ENCODE peak calls at places on chromosomes 6 and 20, in seven cellular contexts. C is IMR-90, P is neuronal stem cell, A is mesenchymal stem cell, N is trophoblast cell, M is mesendoderm, F is H9. Z is an unnamed sample.

GRCh38 chr6:107822154-107823046 is 1.7 kb downstream of the SCML4 start:
- DNase-seq in C (no peak), P (no peak), A (no peak), N (no peak), M (no peak), F (no peak), Z (no peak)

GRCh38 chr6:135219346-135219745 is 38.2 kb downstream of the MYB start:
- DNase-seq in C (no peak), P (no peak), A (no peak), N (no peak), M (no peak), F (no peak), Z (no peak)

GRCh38 chr6:114100421-114100820 is 129.5 kb upstream of the HDAC2 start:
- DNase-seq in C (peak), P (no peak), A (peak), N (no peak), M (peak), F (no peak), Z (no peak)

GRCh38 chr20:63498950-63499332 is at the start of gene EEF1A2:
- DNase-seq in C (no peak), P (no peak), A (no peak), N (peak), M (no peak), F (peak), Z (peak)

GRCh38 chr6:53067799-53068442 is 2.7 kb downstream of the FBXO9 start:
- DNase-seq in C (no peak), P (no peak), A (peak), N (peak), M (no peak), F (no peak), Z (no peak)

GRCh38 chr6:23775127-23775526 is 350.9 kb upstream of the NRSN1 start:
- DNase-seq in C (no peak), P (no peak), A (peak), N (no peak), M (peak), F (no peak), Z (no peak)

GRCh38 chr20:25148982-25149846 is 46.3 kb upstream of the ENTPD6 start:
- DNase-seq in C (no peak), P (no peak), A (no peak), N (peak), M (no peak), F (no peak), Z (no peak)

GRCh38 chr20:1784586-1784985 is 110.6 kb upstream of the SIRPA start:
- DNase-seq in C (no peak), P (no peak), A (no peak), N (no peak), M (no peak), F (no peak), Z (no peak)

GRCh38 chr20:30612344-30612743 is 645.1 kb upstream of the DEFB115 start:
- DNase-seq in C (no peak), P (no peak), A (no peak), N (no peak), M (no peak), F (no peak), Z (no peak)

GRCh38 chr6:125273965-125274364 is 27.8 kb downstream of the HDDC2 start:
- DNase-seq in C (peak), P (no peak), A (no peak), N (peak), M (no peak), F (no peak), Z (no peak)

GRCh38 chr6:45052325-45052724 is 275.8 kb upstream of the RUNX2 start:
- DNase-seq in C (no peak), P (no peak), A (no peak), N (no peak), M (no peak), F (no peak), Z (no peak)

GRCh38 chr6:33738879-33739278 is 7.8 kb downstream of the IP6K3 start:
- DNase-seq in C (no peak), P (no peak), A (no peak), N (no peak), M (no peak), F (no peak), Z (no peak)

GRCh38 chr6:45387236-45387635 is 9.5 kb upstream of the SUPT3H start:
- DNase-seq in C (peak), P (no peak), A (no peak), N (peak), M (no peak), F (no peak), Z (no peak)

GRCh38 chr6:6592836-6593235 is 4.3 kb downstream of the LY86 start:
- DNase-seq in C (no peak), P (no peak), A (no peak), N (no peak), M (no peak), F (no peak), Z (no peak)

GRCh38 chr20:36482044-36482473 is 59.3 kb upstream of the MYL9 start:
- DNase-seq in C (no peak), P (no peak), A (no peak), N (no peak), M (no peak), F (no peak), Z (no peak)

GRCh38 chr6:146047356-146047755 is 18.5 kb downstream of the GRM1 start:
- DNase-seq in C (no peak), P (no peak), A (no peak), N (no peak), M (no peak), F (no peak), Z (no peak)

GRCh38 chr6:67287566-67287965 is 1347.5 kb upstream of the ADGRB3 start:
- DNase-seq in C (no peak), P (no peak), A (no peak), N (no peak), M (no peak), F (no peak), Z (no peak)

GRCh38 chr6:12060780-12061619 is 48.9 kb downstream of the HIVEP1 start:
- DNase-seq in C (peak), P (peak), A (peak), N (peak), M (peak), F (peak), Z (no peak)

GRCh38 chr6:157213897-157214296 is 109.4 kb downstream of the TMEM242 start:
- DNase-seq in C (no peak), P (no peak), A (no peak), N (no peak), M (no peak), F (no peak), Z (no peak)

GRCh38 chr6:32940656-32941411 is at the start of gene HLA-DMB:
- DNase-seq in C (peak), P (peak), A (peak), N (peak), M (peak), F (peak), Z (peak)

GRCh38 chr6:168616807-168617756 is 176.1 kb downstream of the SMOC2 start:
- DNase-seq in C (no peak), P (no peak), A (no peak), N (peak), M (peak), F (peak), Z (no peak)

GRCh38 chr6:133407320-133408100 is 166.4 kb downstream of the EYA4 start:
- DNase-seq in C (no peak), P (no peak), A (no peak), N (no peak), M (peak), F (no peak), Z (no peak)

GRCh38 chr6:111972714-111973678 is 80.9 kb upstream of the CCN6 start:
- DNase-seq in C (peak), P (no peak), A (peak), N (peak), M (peak), F (no peak), Z (no peak)

GRCh38 chr6:16759181-16759645 is 2.0 kb downstream of the ATXN1 start:
- DNase-seq in C (no peak), P (no peak), A (peak), N (peak), M (peak), F (no peak), Z (no peak)

GRCh38 chr6:93419304-93420162 is at the start of gene EPHA7:
- DNase-seq in C (peak), P (peak), A (peak), N (peak), M (peak), F (peak), Z (peak)

GRCh38 chr6:39792501-39793450 is 600 bp downstream of the DAAM2 start:
- DNase-seq in C (no peak), P (no peak), A (no peak), N (no peak), M (no peak), F (peak), Z (no peak)

GRCh38 chr6:123808556-123808955 is 4.9 kb downstream of the NKAIN2 start:
- DNase-seq in C (no peak), P (no peak), A (no peak), N (peak), M (no peak), F (no peak), Z (no peak)

GRCh38 chr6:43636312-43636667 is 650 bp downstream of the MAD2L1BP start:
- DNase-seq in C (peak), P (no peak), A (peak), N (no peak), M (no peak), F (no peak), Z (no peak)

GRCh38 chr20:36374995-36375394 is 68.9 kb downstream of the DLGAP4 start:
- DNase-seq in C (no peak), P (no peak), A (no peak), N (no peak), M (no peak), F (no peak), Z (no peak)

GRCh38 chr6:80357674-80358073 is 251.2 kb downstream of the BCKDHB start:
- DNase-seq in C (no peak), P (no peak), A (no peak), N (no peak), M (no peak), F (no peak), Z (no peak)

GRCh38 chr6:34595332-34596090 is 39.4 kb upstream of the SPDEF start:
- DNase-seq in C (peak), P (no peak), A (no peak), N (peak), M (no peak), F (no peak), Z (no peak)

GRCh38 chr6:64553414-64553813 is 917.8 kb downstream of the PHF3 start:
- DNase-seq in C (no peak), P (no peak), A (no peak), N (no peak), M (no peak), F (no peak), Z (no peak)

GRCh38 chr6:16345449-16346330 is 107.3 kb downstream of the GMPR start:
- DNase-seq in C (peak), P (no peak), A (peak), N (no peak), M (peak), F (no peak), Z (no peak)

GRCh38 chr6:27894839-27895762 is 17.1 kb downstream of the OR2B2 start:
- DNase-seq in C (peak), P (peak), A (peak), N (peak), M (peak), F (peak), Z (no peak)
- H3K18ac ChIP-seq in C (peak), P (peak), A (peak), N (peak), M (peak), F (peak), Z (peak)

GRCh38 chr6:150409576-150410066 is 40.8 kb downstream of the IYD start:
- DNase-seq in C (no peak), P (no peak), A (no peak), N (peak), M (no peak), F (no peak), Z (no peak)
- H3K18ac ChIP-seq in C (no peak), P (peak), A (peak), N (no peak), M (no peak), F (no peak), Z (no peak)

GRCh38 chr6:10556496-10557391 is 35.6 kb downstream of the GCNT2 start:
- DNase-seq in C (no peak), P (no peak), A (peak), N (no peak), M (no peak), F (no peak), Z (no peak)
- H3K18ac ChIP-seq in C (no peak), P (no peak), A (no peak), N (no peak), M (peak), F (no peak), Z (peak)

GRCh38 chr20:23043376-23043775 is 6.1 kb downstream of the THBD start:
- DNase-seq in C (no peak), P (no peak), A (no peak), N (no peak), M (peak), F (no peak), Z (no peak)
- H3K18ac ChIP-seq in C (no peak), P (no peak), A (no peak), N (no peak), M (no peak), F (no peak), Z (no peak)

DNA sequence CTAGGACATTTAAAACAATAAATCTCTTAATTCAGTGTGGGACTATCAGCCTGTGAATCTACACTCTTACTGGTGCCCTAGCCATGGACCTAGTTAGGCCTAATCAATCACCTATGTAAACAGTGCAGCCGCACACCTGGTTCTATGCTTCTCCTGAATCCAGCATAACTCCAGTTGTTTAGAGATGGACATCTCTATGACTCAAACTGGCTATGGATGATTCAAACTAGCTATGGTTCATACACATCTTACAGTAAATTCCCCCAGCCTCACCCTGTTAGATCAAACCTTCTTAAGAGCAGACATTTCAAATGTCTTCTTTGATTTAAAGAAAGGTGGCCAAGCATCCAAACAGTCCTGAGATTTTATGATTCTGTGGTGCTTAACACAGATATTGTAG is 34.7 kb downstream of the SLC35B3 start:
- DNase-seq in C (no peak), P (no peak), A (no peak), N (no peak), M (no peak), F (no peak), Z (no peak)
- H3K18ac ChIP-seq in C (no peak), P (no peak), A (no peak), N (no peak), M (no peak), F (no peak), Z (no peak)

DNA sequence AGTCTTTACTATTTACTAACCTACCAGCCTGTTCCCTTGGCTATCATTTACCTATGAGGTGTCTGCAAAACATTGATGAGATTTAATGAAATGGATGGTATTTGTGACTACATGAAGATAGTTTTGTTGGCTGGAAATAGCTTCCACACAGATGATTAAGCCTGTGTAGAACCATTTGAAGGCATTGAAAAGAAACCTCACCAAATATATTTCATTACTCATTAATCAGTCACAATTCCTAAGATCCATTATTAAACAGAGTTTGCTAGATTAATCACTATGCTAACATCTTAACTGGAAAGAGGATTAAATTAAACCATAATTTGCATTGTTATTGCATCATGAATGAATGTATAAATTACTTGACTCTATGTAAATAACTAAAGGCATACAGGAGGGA is 560.3 kb downstream of the BMP2 start:
- DNase-seq in C (no peak), P (no peak), A (no peak), N (no peak), M (no peak), F (no peak), Z (no peak)
- H3K18ac ChIP-seq in C (no peak), P (no peak), A (no peak), N (no peak), M (no peak), F (no peak), Z (no peak)

GRCh38 chr20:60063739-60064138 is 105.5 kb downstream of the CDH26 start:
- DNase-seq in C (no peak), P (no peak), A (no peak), N (no peak), M (no peak), F (peak), Z (no peak)
- H3K18ac ChIP-seq in C (no peak), P (peak), A (no peak), N (no peak), M (no peak), F (no peak), Z (no peak)

GRCh38 chr6:118398066-118398465 is 150.0 kb upstream of the PLN start:
- DNase-seq in C (no peak), P (no peak), A (no peak), N (no peak), M (no peak), F (no peak), Z (no peak)

GRCh38 chr6:118400582-118400981 is 147.5 kb upstream of the PLN start:
- DNase-seq in C (peak), P (no peak), A (peak), N (no peak), M (no peak), F (no peak), Z (no peak)

GRCh38 chr6:118400098-118400497 is 148.0 kb upstream of the PLN start:
- DNase-seq in C (no peak), P (no peak), A (no peak), N (no peak), M (no peak), F (no peak), Z (no peak)

GRCh38 chr6:118401325-118401998 is 146.6 kb upstream of the PLN start:
- DNase-seq in C (no peak), P (no peak), A (no peak), N (no peak), M (no peak), F (no peak), Z (no peak)

GRCh38 chr6:118403036-118403435 is 145.1 kb upstream of the PLN start:
- DNase-seq in C (peak), P (no peak), A (no peak), N (no peak), M (no peak), F (no peak), Z (no peak)
- H3K18ac ChIP-seq in C (no peak), P (no peak), A (no peak), N (no peak), M (no peak), F (no peak), Z (no peak)

Z was measured in H1.